ENCODE peak calls at places on chromosomes 7 and 10, in five cellular contexts. U is GM06990; V is effector memory CD4-positive, alpha-beta T cell; Y is A549; D is astrocyte. M is an unnamed sample.
A peak's percentile ranks its signal among the peaks of the same experiment; 100 is the strongest.

GRCh38 chr7:36639826-36640225 is 84.5 kb downstream of the AOAH start:
- DNase-seq in V (peak; percentile 10), D (no peak), U (no peak), Y (no peak), M (peak; percentile 44)

GRCh38 chr7:150941983-150942590 is 36.0 kb downstream of the KCNH2 start:
- DNase-seq in D (no peak), Y (no peak), V (peak; percentile 31), U (no peak), M (peak; percentile 20)

GRCh38 chr10:93309062-93309461 is 173.1 kb downstream of the MYOF start:
- DNase-seq in D (peak; percentile 51), V (no peak), U (no peak), Y (peak; percentile 32), M (no peak)

GRCh38 chr7:90599892-90600555 is 3.9 kb downstream of the CDK14 start:
- DNase-seq in U (no peak), Y (no peak), V (no peak), D (no peak), M (no peak)

GRCh38 chr10:121735248-121735647 is 137.0 kb upstream of the FGFR2 start:
- DNase-seq in V (no peak), Y (no peak), D (no peak), U (no peak), M (no peak)

GRCh38 chr10:69769395-69769989 is 32.2 kb upstream of the COL13A1 start:
- DNase-seq in V (no peak), D (peak; percentile 76), Y (peak; percentile 70), U (no peak), M (no peak)

GRCh38 chr10:5557799-5558771 is 33.3 kb downstream of the CALML3 start:
- DNase-seq in U (no peak), Y (no peak), V (no peak), D (no peak), M (peak; percentile 15)

GRCh38 chr7:78924581-78924980 is 528.9 kb downstream of the MAGI2 start:
- DNase-seq in Y (peak; percentile 11), V (no peak), U (no peak), D (peak; percentile 1), M (no peak)

GRCh38 chr7:135519233-135519688 is 9.4 kb upstream of the CNOT4 start:
- DNase-seq in U (no peak), D (no peak), Y (no peak), V (no peak), M (no peak)

GRCh38 chr7:98213296-98213873 is 2.1 kb downstream of the BHLHA15 start:
- DNase-seq in Y (no peak), U (no peak), D (no peak), V (no peak), M (no peak)

GRCh38 chr7:150351587-150352194 is 10.3 kb upstream of the RARRES2 start:
- DNase-seq in Y (no peak), D (no peak), V (no peak), U (no peak), M (no peak)

GRCh38 chr10:73576178-73576889 is 14.8 kb downstream of the USP54 start:
- DNase-seq in D (peak; percentile 83), U (no peak), Y (peak; percentile 19), V (no peak), M (no peak)

GRCh38 chr10:5894458-5894857 is 4.4 kb downstream of the FBH1 start:
- DNase-seq in D (no peak), V (no peak), Y (no peak), U (no peak), M (no peak)

GRCh38 chr7:65812281-65812680 is 60.6 kb upstream of the VKORC1L1 start:
- DNase-seq in Y (no peak), U (no peak), D (peak; percentile 39), V (no peak), M (no peak)

GRCh38 chr7:103113164-103113563 is 35.7 kb downstream of the NAPEPLD start:
- DNase-seq in D (peak; percentile 98), U (no peak), V (no peak), Y (peak; percentile 27), M (no peak)

GRCh38 chr7:79610301-79610700 is 156.8 kb upstream of the MAGI2 start:
- DNase-seq in D (peak; percentile 64), Y (no peak), V (no peak), U (no peak), M (no peak)

GRCh38 chr7:70695804-70696104 is 436.2 kb upstream of the GALNT17 start:
- DNase-seq in Y (no peak), U (no peak), D (no peak), V (no peak), M (no peak)

GRCh38 chr7:111113263-111114017 is 22.5 kb downstream of the LRRN3 start:
- DNase-seq in U (peak; percentile 33), D (peak; percentile 80), Y (peak; percentile 39), V (no peak), M (no peak)

GRCh38 chr7:157004839-157005455 is 5.5 kb downstream of the MNX1 start:
- DNase-seq in D (no peak), V (no peak), U (no peak), Y (no peak), M (no peak)

GRCh38 chr7:91784469-91784868 is 96.0 kb downstream of the MTERF1 start:
- DNase-seq in D (peak; percentile 58), Y (peak; percentile 44), U (no peak), V (no peak), M (no peak)

GRCh38 chr7:151755131-151755787 is 121.7 kb downstream of the PRKAG2 start:
- DNase-seq in V (no peak), D (no peak), U (no peak), Y (no peak), M (no peak)

GRCh38 chr10:79090134-79090803 is 21.5 kb downstream of the ZMIZ1 start:
- DNase-seq in V (no peak), Y (no peak), U (no peak), D (peak; percentile 57), M (no peak)

GRCh38 chr10:70557086-70557845 is 45.3 kb downstream of the PRF1 start:
- DNase-seq in Y (no peak), V (no peak), D (no peak), U (no peak), M (no peak)

GRCh38 chr7:38207843-38208242 is 29.8 kb downstream of the STARD3NL start:
- DNase-seq in D (no peak), V (no peak), U (no peak), Y (no peak), M (no peak)

GRCh38 chr10:132162590-132163277 is 24.0 kb upstream of the DPYSL4 start:
- DNase-seq in V (no peak), U (no peak), Y (no peak), D (no peak), M (no peak)
- H3K4me3 ChIP-seq in V (no peak overlapping the region), U (no peak overlapping the region), Y (no peak overlapping the region), D (no peak overlapping the region), M (no peak overlapping the region)

GRCh38 chr10:68564712-68565111 is 4.6 kb downstream of the TET1 start:
- DNase-seq in Y (no peak), V (no peak), U (no peak), D (no peak), M (no peak)

GRCh38 chr10:68560916-68561691 is 967 bp downstream of the TET1 start:
- DNase-seq in Y (no peak), D (no peak), U (no peak), V (no peak), M (peak; percentile 85)

GRCh38 chr10:68561804-68562649 is 1.9 kb downstream of the TET1 start:
- DNase-seq in V (no peak), Y (no peak), D (no peak), U (no peak), M (no peak)

GRCh38 chr10:68560201-68560915 is at the start of gene TET1:
- DNase-seq in U (no peak), D (peak; percentile 36), Y (peak; percentile 61), V (no peak), M (peak; percentile 23)

GRCh38 chr10:68562666-68563522 is 2.8 kb downstream of the TET1 start:
- DNase-seq in U (no peak), V (no peak), Y (no peak), D (peak; percentile 54), M (no peak)
- H3K4me3 ChIP-seq in U (no peak overlapping the region), V (no peak overlapping the region), Y (no peak overlapping the region), D (peak overlapping the region; percentile 54), M (peak overlapping the region; percentile 68)

GRCh38 chr10:76433161-76434005 is 1002.0 kb downstream of the LRMDA start:
- DNase-seq in U (no peak), D (no peak), V (no peak), Y (no peak), M (peak; percentile 67)

GRCh38 chr10:76430330-76430729 is 998.9 kb downstream of the LRMDA start:
- DNase-seq in D (peak; percentile 15), U (no peak), Y (no peak), V (no peak), M (no peak)

GRCh38 chr10:76429642-76430041 is 998.2 kb downstream of the LRMDA start:
- DNase-seq in D (no peak), Y (no peak), V (no peak), U (no peak), M (no peak)

GRCh38 chr10:76435154-76435553 is 1003.7 kb downstream of the LRMDA start:
- DNase-seq in Y (no peak), D (no peak), V (no peak), U (no peak), M (no peak)

DNA sequence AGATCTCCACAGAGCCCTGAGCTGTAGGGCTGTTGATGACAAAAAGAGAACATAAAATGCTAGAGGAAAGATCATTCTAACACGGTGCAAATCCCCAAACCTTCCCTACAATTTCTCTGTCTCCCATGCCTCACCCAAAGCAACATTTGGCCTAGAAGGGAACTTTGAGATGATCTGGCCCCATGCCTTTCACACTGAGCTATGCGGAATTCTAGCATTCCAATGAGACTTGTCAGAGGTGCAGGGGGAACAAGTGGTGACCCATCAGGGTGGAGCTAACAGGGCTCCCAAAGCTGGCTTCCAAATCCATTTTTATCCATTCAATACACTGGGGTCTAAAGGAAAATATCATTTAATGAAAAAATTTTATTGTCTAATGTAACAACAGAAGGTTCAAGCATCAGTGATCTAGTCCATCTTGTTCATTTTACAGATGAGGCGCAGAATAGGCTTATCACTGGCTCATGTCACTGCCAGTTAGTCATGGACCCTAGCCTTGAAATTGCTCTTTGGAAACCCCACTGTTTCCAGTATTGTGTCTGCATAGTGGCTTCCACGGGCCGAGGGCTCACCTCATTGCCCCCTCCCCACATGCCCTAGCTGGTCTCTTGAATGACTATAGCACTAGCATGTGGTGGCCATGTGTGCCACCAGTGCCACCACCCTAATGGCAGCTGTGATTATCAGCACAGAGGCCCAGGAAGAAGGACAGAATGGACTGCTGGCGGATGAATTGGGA is 1001.0 kb downstream of the LRMDA start:
- DNase-seq in Y (no peak), V (no peak), U (no peak), D (peak; percentile 85), M (no peak)
- H3K4me3 ChIP-seq in Y (no peak overlapping the region), V (no peak overlapping the region), U (no peak overlapping the region), D (no peak overlapping the region), M (no peak overlapping the region)

DNA sequence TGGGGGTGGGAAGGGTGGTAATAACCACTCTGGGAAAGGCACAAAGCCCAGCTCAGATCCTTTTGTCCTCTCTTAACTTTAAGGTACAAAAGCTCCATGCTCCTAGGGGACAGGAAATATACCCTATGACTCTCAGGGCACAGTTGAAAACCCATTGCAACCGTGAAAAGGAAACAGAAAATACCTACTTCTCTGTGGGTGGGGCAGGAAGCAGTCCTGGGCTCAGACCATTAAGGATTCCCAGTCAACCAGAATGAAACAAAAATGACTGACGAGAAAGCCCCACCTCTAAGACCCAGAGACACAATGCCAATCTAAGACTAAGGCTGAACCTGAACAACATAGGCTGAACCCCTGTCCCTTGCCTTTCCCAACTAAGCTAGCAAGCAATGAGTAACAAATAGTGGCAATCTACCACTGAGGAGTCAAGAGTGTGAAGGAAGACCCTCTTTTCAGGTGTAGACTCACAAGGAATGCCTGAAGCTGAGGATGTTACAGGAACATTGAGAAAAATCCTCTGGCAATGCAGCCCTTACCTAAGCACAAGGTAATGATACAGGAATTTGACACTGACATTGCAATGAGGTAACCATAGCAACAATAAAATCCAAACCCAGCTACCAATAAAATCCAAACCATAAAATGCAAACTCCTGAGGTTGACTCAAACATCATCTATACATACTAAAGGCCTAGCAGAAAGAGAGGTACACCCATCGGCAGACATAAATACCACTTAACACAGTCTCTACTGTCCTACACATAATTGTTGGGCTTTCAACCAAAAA is 380.1 kb downstream of the HPSE2 start:
- DNase-seq in V (no peak), U (no peak), Y (no peak), D (no peak), M (no peak)
- H3K4me3 ChIP-seq in V (no peak overlapping the region), U (no peak overlapping the region), Y (no peak overlapping the region), D (no peak overlapping the region), M (no peak overlapping the region)